ENCODE peak calls at places on chromosomes 6 and 20, in ten cellular contexts. One of them, this sample, is unnamed.

GRCh38 chr6:32854376-32855178 is 585 bp downstream of the PSMB9 start:
- DNase-seq in AG09319: no peak
- DNase-seq in lower lobe of right lung: peak; percentile 61
- DNase-seq in lower leg skin: no peak
- DNase-seq in NB4: peak; percentile 68
- DNase-seq in cardiac fibroblast: peak; percentile 47
- DNase-seq in psoas muscle: no peak
- DNase-seq in mucosa of descending colon: peak; percentile 54
- DNase-seq in Peyer's patch: peak; percentile 72
- DNase-seq in AG10803: peak; percentile 25
- DNase-seq in this sample: no peak

GRCh38 chr6:145631374-145631773 is 103.9 kb downstream of the EPM2A start:
- DNase-seq in NB4: no peak
- DNase-seq in psoas muscle: no peak
- DNase-seq in lower lobe of right lung: no peak
- DNase-seq in AG09319: no peak
- DNase-seq in lower leg skin: no peak
- DNase-seq in AG10803: no peak
- DNase-seq in mucosa of descending colon: no peak
- DNase-seq in cardiac fibroblast: no peak
- DNase-seq in Peyer's patch: no peak
- DNase-seq in this sample: no peak

GRCh38 chr20:51732454-51732791 is 35.8 kb downstream of the ATP9A start:
- DNase-seq in mucosa of descending colon: no peak
- DNase-seq in AG09319: peak; percentile 24
- DNase-seq in Peyer's patch: no peak
- DNase-seq in psoas muscle: no peak
- DNase-seq in AG10803: peak; percentile 54
- DNase-seq in NB4: no peak
- DNase-seq in cardiac fibroblast: no peak
- DNase-seq in lower leg skin: no peak
- DNase-seq in lower lobe of right lung: no peak
- DNase-seq in this sample: no peak

GRCh38 chr20:51715028-51715872 is 52.9 kb downstream of the ATP9A start:
- DNase-seq in lower lobe of right lung: no peak
- DNase-seq in cardiac fibroblast: no peak
- DNase-seq in Peyer's patch: no peak
- DNase-seq in NB4: no peak
- DNase-seq in AG10803: no peak
- DNase-seq in mucosa of descending colon: no peak
- DNase-seq in psoas muscle: no peak
- DNase-seq in AG09319: no peak
- DNase-seq in lower leg skin: no peak
- DNase-seq in this sample: no peak

GRCh38 chr20:14219801-14220461 is 117.5 kb downstream of the FLRT3 start:
- DNase-seq in psoas muscle: no peak
- DNase-seq in Peyer's patch: no peak
- DNase-seq in lower lobe of right lung: no peak
- DNase-seq in AG09319: no peak
- DNase-seq in AG10803: no peak
- DNase-seq in cardiac fibroblast: no peak
- DNase-seq in mucosa of descending colon: peak; percentile 73
- DNase-seq in NB4: no peak
- DNase-seq in lower leg skin: no peak
- DNase-seq in this sample: no peak

GRCh38 chr6:83153958-83154357 is 39.1 kb downstream of the PGM3 start:
- DNase-seq in lower lobe of right lung: no peak
- DNase-seq in mucosa of descending colon: no peak
- DNase-seq in Peyer's patch: no peak
- DNase-seq in AG10803: no peak
- DNase-seq in NB4: no peak
- DNase-seq in AG09319: no peak
- DNase-seq in lower leg skin: no peak
- DNase-seq in cardiac fibroblast: peak; percentile 25
- DNase-seq in psoas muscle: no peak
- DNase-seq in this sample: no peak

GRCh38 chr6:41584668-41585205 is 38.6 kb downstream of the FOXP4 start:
- DNase-seq in psoas muscle: no peak
- DNase-seq in cardiac fibroblast: no peak
- DNase-seq in AG10803: no peak
- DNase-seq in Peyer's patch: no peak
- DNase-seq in NB4: no peak
- DNase-seq in mucosa of descending colon: peak; percentile 55
- DNase-seq in lower lobe of right lung: no peak
- DNase-seq in lower leg skin: no peak
- DNase-seq in AG09319: no peak
- DNase-seq in this sample: no peak

GRCh38 chr20:19909696-19910095 is 107.5 kb upstream of the NAA20 start:
- DNase-seq in cardiac fibroblast: peak; percentile 50
- DNase-seq in mucosa of descending colon: peak; percentile 59
- DNase-seq in AG09319: no peak
- DNase-seq in psoas muscle: peak; percentile 80
- DNase-seq in NB4: peak; percentile 39
- DNase-seq in lower lobe of right lung: peak; percentile 78
- DNase-seq in lower leg skin: peak; percentile 96
- DNase-seq in AG10803: peak; percentile 57
- DNase-seq in Peyer's patch: no peak
- DNase-seq in this sample: no peak

GRCh38 chr20:64152906-64153305 is 11.3 kb upstream of the MYT1 start:
- DNase-seq in lower lobe of right lung: peak; percentile 35
- DNase-seq in NB4: no peak
- DNase-seq in Peyer's patch: no peak
- DNase-seq in mucosa of descending colon: no peak
- DNase-seq in lower leg skin: no peak
- DNase-seq in AG10803: no peak
- DNase-seq in AG09319: no peak
- DNase-seq in psoas muscle: no peak
- DNase-seq in cardiac fibroblast: no peak
- DNase-seq in this sample: no peak

GRCh38 chr6:4225207-4225872 is 90.0 kb upstream of the ECI2 start:
- DNase-seq in AG09319: no peak
- DNase-seq in lower leg skin: no peak
- DNase-seq in lower lobe of right lung: no peak
- DNase-seq in cardiac fibroblast: no peak
- DNase-seq in NB4: peak; percentile 11
- DNase-seq in Peyer's patch: no peak
- DNase-seq in AG10803: peak; percentile 21
- DNase-seq in mucosa of descending colon: no peak
- DNase-seq in psoas muscle: no peak
- DNase-seq in this sample: no peak

GRCh38 chr6:73248192-73248898 is 14.7 kb downstream of the KHDC1 start:
- DNase-seq in Peyer's patch: no peak
- DNase-seq in AG09319: no peak
- DNase-seq in mucosa of descending colon: no peak
- DNase-seq in psoas muscle: no peak
- DNase-seq in NB4: no peak
- DNase-seq in lower lobe of right lung: no peak
- DNase-seq in cardiac fibroblast: no peak
- DNase-seq in lower leg skin: no peak
- DNase-seq in AG10803: no peak
- DNase-seq in this sample: no peak
- TF ChIP-seq CTCF in Peyer's patch: no peak
- TF ChIP-seq CTCF in AG09319: no peak
- TF ChIP-seq CTCF in mucosa of descending colon: no peak
- TF ChIP-seq CTCF in psoas muscle: no peak
- TF ChIP-seq CTCF in NB4: no peak
- TF ChIP-seq CTCF in lower lobe of right lung: no peak
- TF ChIP-seq CTCF in cardiac fibroblast: no peak
- TF ChIP-seq CTCF in lower leg skin: no peak
- TF ChIP-seq CTCF in AG10803: no peak
- TF ChIP-seq CTCF in this sample: no peak

GRCh38 chr20:40966103-40966502 is 62.5 kb upstream of the TOP1 start:
- DNase-seq in lower lobe of right lung: no peak
- DNase-seq in NB4: peak; percentile 54
- DNase-seq in AG09319: no peak
- DNase-seq in AG10803: no peak
- DNase-seq in lower leg skin: peak; percentile 77
- DNase-seq in cardiac fibroblast: peak; percentile 11
- DNase-seq in psoas muscle: no peak
- DNase-seq in mucosa of descending colon: no peak
- DNase-seq in Peyer's patch: peak; percentile 43
- DNase-seq in this sample: no peak

GRCh38 chr20:40966516-40967185 is 62.0 kb upstream of the TOP1 start:
- DNase-seq in lower leg skin: peak; percentile 72
- DNase-seq in lower lobe of right lung: no peak
- DNase-seq in mucosa of descending colon: no peak
- DNase-seq in Peyer's patch: peak; percentile 1
- DNase-seq in cardiac fibroblast: no peak
- DNase-seq in psoas muscle: no peak
- DNase-seq in AG09319: no peak
- DNase-seq in AG10803: no peak
- DNase-seq in NB4: no peak
- DNase-seq in this sample: no peak

GRCh38 chr20:40965671-40966070 is 63.0 kb upstream of the TOP1 start:
- DNase-seq in cardiac fibroblast: no peak
- DNase-seq in NB4: no peak
- DNase-seq in Peyer's patch: no peak
- DNase-seq in psoas muscle: no peak
- DNase-seq in lower lobe of right lung: no peak
- DNase-seq in AG09319: no peak
- DNase-seq in lower leg skin: peak; percentile 31
- DNase-seq in AG10803: no peak
- DNase-seq in mucosa of descending colon: no peak
- DNase-seq in this sample: no peak

GRCh38 chr20:40970218-40970617 is 58.4 kb upstream of the TOP1 start:
- DNase-seq in lower leg skin: peak; percentile 25
- DNase-seq in AG09319: no peak
- DNase-seq in NB4: no peak
- DNase-seq in psoas muscle: no peak
- DNase-seq in mucosa of descending colon: no peak
- DNase-seq in AG10803: no peak
- DNase-seq in cardiac fibroblast: peak; percentile 10
- DNase-seq in lower lobe of right lung: no peak
- DNase-seq in Peyer's patch: peak; percentile 9
- DNase-seq in this sample: no peak
- TF ChIP-seq CTCF in lower leg skin: no peak
- TF ChIP-seq CTCF in AG09319: no peak
- TF ChIP-seq CTCF in NB4: no peak
- TF ChIP-seq CTCF in psoas muscle: no peak
- TF ChIP-seq CTCF in mucosa of descending colon: no peak
- TF ChIP-seq CTCF in AG10803: peak; percentile 7
- TF ChIP-seq CTCF in cardiac fibroblast: peak; percentile 25
- TF ChIP-seq CTCF in lower lobe of right lung: no peak
- TF ChIP-seq CTCF in Peyer's patch: no peak
- TF ChIP-seq CTCF in this sample: no peak

DNA sequence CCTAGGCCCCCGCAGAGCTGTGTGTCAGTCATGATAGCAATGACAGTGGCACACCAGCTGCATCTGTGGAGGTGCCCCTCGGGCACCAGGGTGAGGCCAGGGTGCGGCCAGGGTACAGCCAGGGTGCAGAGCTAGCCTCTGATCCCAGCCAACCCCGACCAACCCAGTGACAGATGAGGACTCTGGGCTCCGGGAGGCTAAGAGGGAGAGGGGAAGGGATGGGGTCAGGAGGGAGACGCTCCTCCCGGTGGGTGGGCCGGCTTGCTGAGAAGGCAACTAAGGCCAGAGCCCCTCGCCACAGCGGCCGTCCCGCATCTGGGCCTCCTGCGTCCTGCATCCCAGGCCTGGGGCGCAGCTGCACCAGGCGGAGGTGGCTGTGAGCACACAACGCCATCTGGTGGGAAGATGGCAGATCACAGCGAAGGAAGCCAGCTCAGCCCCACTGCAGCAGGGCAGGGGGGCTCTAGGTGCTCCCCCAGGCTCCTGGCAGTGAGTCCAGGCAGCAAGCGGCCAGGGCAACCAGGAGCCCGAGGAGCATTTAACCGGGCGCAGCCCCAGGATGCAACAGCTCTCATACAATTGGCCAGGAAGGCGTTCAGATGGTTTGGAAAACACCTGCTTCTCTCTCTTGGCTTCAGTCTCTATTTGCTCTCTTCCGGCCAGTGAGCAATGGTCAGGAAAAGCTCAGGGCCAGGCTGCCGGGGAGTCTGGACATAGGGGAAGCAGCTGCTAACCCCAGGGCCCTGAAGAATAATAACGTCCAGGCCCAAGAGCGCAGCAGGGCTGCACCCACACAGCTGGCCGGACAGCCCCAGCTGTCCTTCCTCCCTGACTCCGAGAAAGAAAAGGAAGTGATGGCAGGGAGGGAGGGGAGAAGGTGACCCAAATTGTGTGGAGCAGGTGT is 169.4 kb downstream of the TAF4 start:
- DNase-seq in mucosa of descending colon: peak; percentile 54
- DNase-seq in cardiac fibroblast: peak; percentile 50
- DNase-seq in NB4: peak; percentile 54
- DNase-seq in psoas muscle: no peak
- DNase-seq in lower lobe of right lung: no peak
- DNase-seq in Peyer's patch: no peak
- DNase-seq in AG09319: peak; percentile 3
- DNase-seq in AG10803: peak; percentile 45
- DNase-seq in lower leg skin: no peak
- DNase-seq in this sample: peak; percentile 51
- TF ChIP-seq CTCF in mucosa of descending colon: peak; percentile 44
- TF ChIP-seq CTCF in cardiac fibroblast: peak; percentile 83
- TF ChIP-seq CTCF in NB4: peak; percentile 86
- TF ChIP-seq CTCF in psoas muscle: peak; percentile 69
- TF ChIP-seq CTCF in lower lobe of right lung: peak; percentile 67
- TF ChIP-seq CTCF in Peyer's patch: peak; percentile 53
- TF ChIP-seq CTCF in AG09319: peak; percentile 81
- TF ChIP-seq CTCF in AG10803: peak; percentile 80
- TF ChIP-seq CTCF in lower leg skin: no peak
- TF ChIP-seq CTCF in this sample: peak; percentile 81

DNA sequence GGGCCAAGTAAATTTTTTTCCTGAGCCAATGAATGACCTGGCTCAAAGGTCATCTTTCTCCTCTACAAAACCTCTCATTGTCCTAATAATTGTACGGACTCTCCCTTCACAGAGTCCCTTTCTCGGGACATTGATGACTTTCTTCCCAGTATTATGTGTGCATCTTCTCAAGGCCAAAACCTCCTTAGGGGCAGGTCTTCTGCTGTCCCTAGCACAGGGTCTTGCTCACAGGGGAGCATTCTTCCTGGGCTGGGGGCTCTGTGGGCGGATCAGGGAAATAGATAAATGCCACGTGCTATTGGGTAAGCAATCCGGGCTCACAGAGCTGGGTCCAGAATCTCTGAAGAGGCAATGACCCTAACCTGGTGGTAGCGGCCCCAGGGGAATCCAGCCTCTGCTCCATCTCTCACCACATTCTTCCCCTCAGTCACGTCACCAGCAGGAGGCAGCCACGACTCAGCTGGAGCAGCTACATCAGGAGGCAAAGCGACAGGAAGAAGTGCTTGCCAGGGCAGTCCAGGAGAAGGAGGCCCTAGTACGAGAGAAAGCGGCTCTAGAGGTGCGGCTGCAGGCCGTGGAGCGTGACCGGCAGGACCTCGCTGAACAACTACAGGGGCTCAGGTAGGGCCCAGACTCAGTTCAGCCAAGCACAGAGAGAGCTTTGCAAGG is 23.5 kb downstream of the CEP250 start:
- DNase-seq in psoas muscle: no peak
- DNase-seq in cardiac fibroblast: peak; percentile 20
- DNase-seq in AG10803: no peak
- DNase-seq in Peyer's patch: peak; percentile 61
- DNase-seq in NB4: peak; percentile 71
- DNase-seq in AG09319: no peak
- DNase-seq in lower lobe of right lung: no peak
- DNase-seq in lower leg skin: no peak
- DNase-seq in mucosa of descending colon: no peak
- DNase-seq in this sample: no peak
- TF ChIP-seq CTCF in psoas muscle: no peak
- TF ChIP-seq CTCF in cardiac fibroblast: peak; percentile 10
- TF ChIP-seq CTCF in AG10803: no peak
- TF ChIP-seq CTCF in Peyer's patch: no peak
- TF ChIP-seq CTCF in NB4: peak; percentile 61
- TF ChIP-seq CTCF in AG09319: no peak
- TF ChIP-seq CTCF in lower lobe of right lung: no peak
- TF ChIP-seq CTCF in lower leg skin: no peak
- TF ChIP-seq CTCF in mucosa of descending colon: no peak
- TF ChIP-seq CTCF in this sample: no peak

This sample was measured in mesothelial cell of epicardium.